ENCODE peak calls at places on chromosomes 16 and 17, in ten cellular contexts. M is germinal center; H is naive thymus-derived CD8-positive, alpha-beta T cell; S is GM04503; W is DMS153; O is lower lobe of right lung; P is effector CD4-positive, alpha-beta T cell; R is B cell; G is NCI-H2081 treated with DMSO at 0.1 percent for 48 hours; Z is ELR. E is an unnamed sample.

GRCh38 chr16:5069048-5069447 is 2.6 kb upstream of the ALG1 start:
- DNase-seq in M (no peak), H (no peak), S (no peak), W (no peak), O (no peak), P (no peak), R (no peak), G (no peak), Z (no peak), E (no peak)

GRCh38 chr16:24822542-24822941 is 23.2 kb upstream of the SLC5A11 start:
- DNase-seq in M (no peak), H (no peak), S (no peak), W (no peak), O (no peak), P (no peak), R (no peak), G (no peak), Z (no peak), E (no peak)

GRCh38 chr16:716250-716607 is 1.3 kb downstream of the METRN start:
- DNase-seq in M (no peak), H (no peak), S (no peak), W (no peak), O (no peak), P (no peak), R (no peak), G (no peak), Z (peak), E (no peak)

GRCh38 chr16:11501583-11502138 is 85.1 kb downstream of the LITAF start:
- DNase-seq in M (no peak), H (no peak), S (no peak), W (no peak), O (no peak), P (no peak), R (no peak), G (no peak), Z (no peak), E (no peak)

GRCh38 chr16:83838151-83838550 is 30.4 kb downstream of the HSBP1 start:
- DNase-seq in M (no peak), H (no peak), S (no peak), W (no peak), O (no peak), P (no peak), R (no peak), G (no peak), Z (no peak), E (no peak)

GRCh38 chr17:64420143-64420670 is 28.7 kb upstream of the MILR1 start:
- DNase-seq in M (peak), H (peak), S (peak), W (peak), O (no peak), P (peak), R (peak), G (peak), Z (peak), E (peak)

GRCh38 chr17:81868674-81869220 is 2.4 kb downstream of the ARHGDIA start:
- DNase-seq in M (no peak), H (no peak), S (no peak), W (no peak), O (no peak), P (no peak), R (no peak), G (no peak), Z (peak), E (peak)

GRCh38 chr17:29193146-29193545 is 12.9 kb upstream of the MYO18A start:
- DNase-seq in M (no peak), H (no peak), S (no peak), W (no peak), O (no peak), P (no peak), R (no peak), G (no peak), Z (no peak), E (no peak)

GRCh38 chr16:83539736-83540490 is 267.9 kb upstream of the HSBP1 start:
- DNase-seq in M (no peak), H (no peak), S (no peak), W (no peak), O (no peak), P (no peak), R (no peak), G (no peak), Z (peak), E (no peak)

GRCh38 chr17:44565866-44566443 is 8.7 kb downstream of the FZD2 start:
- DNase-seq in M (no peak), H (no peak), S (no peak), W (no peak), O (no peak), P (no peak), R (no peak), G (no peak), Z (peak), E (no peak)

GRCh38 chr16:53043462-53043861 is 9.2 kb downstream of the CHD9NB start:
- DNase-seq in M (no peak), H (no peak), S (no peak), W (no peak), O (no peak), P (no peak), R (no peak), G (no peak), Z (no peak), E (no peak)

GRCh38 chr16:10181196-10182162 is 749 bp downstream of the GRIN2A start:
- DNase-seq in M (peak), H (peak), S (no peak), W (no peak), O (peak), P (no peak), R (peak), G (no peak), Z (peak), E (no peak)

GRCh38 chr17:28381141-28381825 is 9.8 kb downstream of the SARM1 start:
- DNase-seq in M (no peak), H (no peak), S (no peak), W (no peak), O (peak), P (no peak), R (no peak), G (no peak), Z (no peak), E (no peak)

GRCh38 chr17:27236710-27237315 is 57.1 kb upstream of the WSB1 start:
- DNase-seq in M (peak), H (peak), S (no peak), W (peak), O (no peak), P (peak), R (peak), G (peak), Z (peak), E (peak)

GRCh38 chr16:69910964-69911363 is 40.2 kb upstream of the CLEC18A start:
- DNase-seq in M (no peak), H (no peak), S (no peak), W (no peak), O (no peak), P (no peak), R (no peak), G (no peak), Z (no peak), E (no peak)

GRCh38 chr16:52629296-52629695 is 82.4 kb upstream of the TOX3 start:
- DNase-seq in M (no peak), H (no peak), S (no peak), W (no peak), O (no peak), P (no peak), R (no peak), G (no peak), Z (no peak), E (no peak)

GRCh38 chr17:73286863-73287296 is 24.9 kb downstream of the CDC42EP4 start:
- DNase-seq in M (no peak), H (no peak), S (no peak), W (no peak), O (no peak), P (no peak), R (no peak), G (no peak), Z (no peak), E (no peak)

GRCh38 chr17:50288306-50288705 is 14.0 kb downstream of the TMEM92 start:
- DNase-seq in M (no peak), H (no peak), S (no peak), W (no peak), O (peak), P (no peak), R (no peak), G (no peak), Z (no peak), E (no peak)